ENCODE peak calls at places on chromosomes 7 and 10, in five cellular contexts. One of them, this sample, is unnamed.

GRCh38 chr10:47029181-47029971 is 118.1 kb downstream of the PTPN20 start:
- DNase-seq in H9: peak
- DNase-seq in choroid plexus epithelial cell: no peak
- DNase-seq in heart left ventricle: no peak
- DNase-seq in MM.1S: no peak
- DNase-seq in this sample: no peak

GRCh38 chr7:82839063-82839462 is 323.6 kb downstream of the PCLO start:
- DNase-seq in choroid plexus epithelial cell: no peak
- DNase-seq in heart left ventricle: no peak
- DNase-seq in MM.1S: no peak
- DNase-seq in H9: no peak
- DNase-seq in this sample: no peak

GRCh38 chr7:138459300-138460175 is 521 bp upstream of the TRIM24 start:
- DNase-seq in MM.1S: peak
- DNase-seq in heart left ventricle: no peak
- DNase-seq in choroid plexus epithelial cell: peak
- DNase-seq in H9: peak
- DNase-seq in this sample: peak

GRCh38 chr7:106521115-106521514 is 139.8 kb downstream of the CCDC71L start:
- DNase-seq in H9: peak
- DNase-seq in MM.1S: peak
- DNase-seq in choroid plexus epithelial cell: peak
- DNase-seq in heart left ventricle: no peak
- DNase-seq in this sample: peak

GRCh38 chr10:101405006-101405405 is 51.0 kb downstream of the BTRC start:
- DNase-seq in H9: no peak
- DNase-seq in MM.1S: no peak
- DNase-seq in choroid plexus epithelial cell: no peak
- DNase-seq in heart left ventricle: no peak
- DNase-seq in this sample: no peak

GRCh38 chr10:49608166-49608758 is 1.8 kb upstream of the SLC18A3 start:
- DNase-seq in heart left ventricle: no peak
- DNase-seq in H9: peak
- DNase-seq in choroid plexus epithelial cell: no peak
- DNase-seq in MM.1S: no peak
- DNase-seq in this sample: no peak

GRCh38 chr7:69962856-69963149 is 364.5 kb downstream of the AUTS2 start:
- DNase-seq in choroid plexus epithelial cell: no peak
- DNase-seq in MM.1S: peak
- DNase-seq in heart left ventricle: no peak
- DNase-seq in H9: no peak
- DNase-seq in this sample: no peak

GRCh38 chr7:99762680-99763327 is 21.2 kb downstream of the CYP3A4 start:
- DNase-seq in choroid plexus epithelial cell: peak
- DNase-seq in heart left ventricle: peak
- DNase-seq in MM.1S: no peak
- DNase-seq in H9: no peak
- DNase-seq in this sample: no peak

GRCh38 chr7:158829021-158829341 is 328 bp downstream of the ESYT2 start:
- DNase-seq in MM.1S: peak
- DNase-seq in heart left ventricle: peak
- DNase-seq in choroid plexus epithelial cell: peak
- DNase-seq in H9: peak
- DNase-seq in this sample: peak

GRCh38 chr7:117017017-117017451 is 63.7 kb downstream of the ST7 start:
- DNase-seq in heart left ventricle: no peak
- DNase-seq in choroid plexus epithelial cell: no peak
- DNase-seq in MM.1S: no peak
- DNase-seq in H9: no peak
- DNase-seq in this sample: no peak

GRCh38 chr10:129877773-129878371 is 86.2 kb downstream of the EBF3 start:
- DNase-seq in MM.1S: no peak
- DNase-seq in choroid plexus epithelial cell: peak
- DNase-seq in heart left ventricle: no peak
- DNase-seq in H9: peak
- DNase-seq in this sample: peak

GRCh38 chr7:27151341-27151944 is 940 bp downstream of the HOXA3 start:
- DNase-seq in choroid plexus epithelial cell: no peak
- DNase-seq in heart left ventricle: peak
- DNase-seq in H9: no peak
- DNase-seq in MM.1S: no peak
- DNase-seq in this sample: no peak

GRCh38 chr7:27149817-27150567 is 2.4 kb downstream of the HOXA3 start:
- DNase-seq in heart left ventricle: no peak
- DNase-seq in choroid plexus epithelial cell: no peak
- DNase-seq in MM.1S: no peak
- DNase-seq in H9: no peak
- DNase-seq in this sample: no peak

GRCh38 chr7:27151945-27152815 is at the start of gene HOXA3:
- DNase-seq in H9: no peak
- DNase-seq in heart left ventricle: peak
- DNase-seq in MM.1S: no peak
- DNase-seq in choroid plexus epithelial cell: no peak
- DNase-seq in this sample: no peak

GRCh38 chr7:27148776-27149641 is 1.4 kb upstream of the HOXA6 start:
- DNase-seq in choroid plexus epithelial cell: no peak
- DNase-seq in MM.1S: no peak
- DNase-seq in H9: no peak
- DNase-seq in heart left ventricle: no peak
- DNase-seq in this sample: no peak

GRCh38 chr7:27150568-27151340 is 1.6 kb downstream of the HOXA3 start:
- DNase-seq in H9: peak
- DNase-seq in MM.1S: peak
- DNase-seq in heart left ventricle: peak
- DNase-seq in choroid plexus epithelial cell: peak
- DNase-seq in this sample: peak
- TF ChIP-seq CTCF in H9: peak
- TF ChIP-seq CTCF in MM.1S: peak
- TF ChIP-seq CTCF in heart left ventricle: peak
- TF ChIP-seq CTCF in choroid plexus epithelial cell: peak
- TF ChIP-seq CTCF in this sample: peak

GRCh38 chr10:68795886-68796532 is 31.3 kb upstream of the STOX1 start:
- DNase-seq in heart left ventricle: no peak
- DNase-seq in H9: no peak
- DNase-seq in MM.1S: peak
- DNase-seq in choroid plexus epithelial cell: no peak
- DNase-seq in this sample: no peak

GRCh38 chr10:68790476-68790875 is 36.9 kb upstream of the STOX1 start:
- DNase-seq in MM.1S: peak
- DNase-seq in choroid plexus epithelial cell: no peak
- DNase-seq in heart left ventricle: no peak
- DNase-seq in H9: no peak
- DNase-seq in this sample: no peak

GRCh38 chr10:68787813-68788212 is 39.5 kb upstream of the STOX1 start:
- DNase-seq in heart left ventricle: no peak
- DNase-seq in choroid plexus epithelial cell: no peak
- DNase-seq in MM.1S: no peak
- DNase-seq in H9: no peak
- DNase-seq in this sample: no peak

GRCh38 chr10:68796609-68797008 is 30.7 kb upstream of the STOX1 start:
- DNase-seq in heart left ventricle: no peak
- DNase-seq in MM.1S: no peak
- DNase-seq in H9: no peak
- DNase-seq in choroid plexus epithelial cell: no peak
- DNase-seq in this sample: no peak

DNA sequence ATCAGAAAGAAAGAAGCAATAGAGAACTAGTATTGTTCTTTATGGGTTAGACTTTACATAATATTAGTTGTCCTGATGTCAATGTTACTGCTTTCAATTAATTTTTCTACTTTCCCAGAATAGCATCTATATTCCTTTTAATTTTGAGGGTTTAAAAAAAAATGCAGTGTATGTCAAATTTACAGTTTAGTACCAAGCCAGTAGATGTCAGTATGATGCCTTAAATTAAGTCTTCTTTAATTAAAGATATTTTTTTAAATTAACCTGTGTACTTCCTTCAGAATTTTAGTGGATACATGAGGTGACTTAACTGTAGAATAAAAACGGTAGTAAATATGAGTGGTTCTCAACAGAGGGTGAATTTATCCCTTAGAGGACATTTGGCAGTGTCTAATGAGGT is 35.2 kb upstream of the STOX1 start:
- DNase-seq in H9: no peak
- DNase-seq in MM.1S: no peak
- DNase-seq in heart left ventricle: no peak
- DNase-seq in choroid plexus epithelial cell: peak
- DNase-seq in this sample: no peak
- TF ChIP-seq CTCF in H9: peak
- TF ChIP-seq CTCF in MM.1S: peak
- TF ChIP-seq CTCF in heart left ventricle: peak
- TF ChIP-seq CTCF in choroid plexus epithelial cell: peak
- TF ChIP-seq CTCF in this sample: no peak

DNA sequence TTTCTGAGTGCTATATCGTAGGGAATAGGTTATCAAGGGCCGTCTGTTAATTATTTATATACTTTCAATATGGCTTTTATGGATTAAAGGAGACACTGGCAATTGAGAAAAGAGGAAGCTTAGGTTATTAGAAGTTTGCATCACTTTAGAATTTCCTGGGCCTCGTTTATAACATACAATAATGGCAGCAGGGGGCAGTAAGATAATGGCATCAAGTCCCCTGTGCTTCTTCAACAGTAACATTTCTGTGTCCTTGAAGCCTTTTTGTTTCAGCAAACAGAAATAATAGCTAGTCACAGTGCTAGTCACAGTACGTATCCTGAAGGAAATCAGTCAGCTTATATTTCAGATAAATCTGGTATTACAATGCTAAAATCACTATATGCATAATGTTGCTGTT is 41.9 kb downstream of the SPAM1 start:
- DNase-seq in MM.1S: peak
- DNase-seq in choroid plexus epithelial cell: no peak
- DNase-seq in heart left ventricle: no peak
- DNase-seq in H9: no peak
- DNase-seq in this sample: no peak
- TF ChIP-seq CTCF in MM.1S: peak
- TF ChIP-seq CTCF in choroid plexus epithelial cell: peak
- TF ChIP-seq CTCF in heart left ventricle: no peak
- TF ChIP-seq CTCF in H9: no peak
- TF ChIP-seq CTCF in this sample: no peak

DNA sequence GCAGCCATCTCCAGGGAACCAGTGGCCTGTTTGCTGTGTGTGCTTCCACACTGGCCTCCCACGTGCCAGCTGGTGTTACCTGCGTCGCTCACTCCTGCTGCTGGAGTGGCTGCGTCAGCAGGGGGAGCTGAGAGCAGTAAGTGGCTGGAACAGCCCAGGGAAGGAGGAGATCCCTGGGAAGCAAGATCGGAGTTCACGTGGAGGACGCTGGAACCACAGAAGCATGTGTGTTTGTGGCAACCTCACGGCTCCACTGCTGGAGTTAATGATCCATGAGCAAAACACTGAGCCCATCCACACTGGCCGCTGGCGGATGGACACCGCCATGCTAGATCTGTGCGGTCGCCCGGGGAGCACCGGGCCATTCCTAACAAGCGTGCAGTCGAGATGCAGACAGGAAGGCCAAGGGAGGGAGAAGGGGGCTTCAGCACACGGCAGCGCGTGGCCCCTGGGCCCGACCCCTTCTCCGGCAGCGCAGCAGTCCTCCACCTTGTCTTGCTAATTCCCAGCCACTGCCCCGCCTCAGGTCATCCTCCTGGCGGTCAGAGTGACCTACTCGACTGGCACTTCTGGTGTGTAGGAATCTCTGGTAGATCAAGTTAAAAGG is 68.5 kb upstream of the EEPD1 start:
- DNase-seq in choroid plexus epithelial cell: peak
- DNase-seq in H9: peak
- DNase-seq in heart left ventricle: peak
- DNase-seq in MM.1S: no peak
- DNase-seq in this sample: no peak
- TF ChIP-seq CTCF in choroid plexus epithelial cell: peak
- TF ChIP-seq CTCF in H9: peak
- TF ChIP-seq CTCF in heart left ventricle: peak
- TF ChIP-seq CTCF in MM.1S: no peak
- TF ChIP-seq CTCF in this sample: no peak

GRCh38 chr10:45418859-45419672 is 45.0 kb downstream of the ALOX5 start:
- DNase-seq in heart left ventricle: peak
- DNase-seq in H9: peak
- DNase-seq in MM.1S: peak
- DNase-seq in choroid plexus epithelial cell: peak
- DNase-seq in this sample: peak
- TF ChIP-seq CTCF in heart left ventricle: peak
- TF ChIP-seq CTCF in H9: no peak
- TF ChIP-seq CTCF in MM.1S: no peak
- TF ChIP-seq CTCF in choroid plexus epithelial cell: no peak
- TF ChIP-seq CTCF in this sample: no peak

GRCh38 chr7:125984795-125985194 is 1055.2 kb upstream of the POT1 start:
- DNase-seq in MM.1S: no peak
- DNase-seq in H9: peak
- DNase-seq in heart left ventricle: no peak
- DNase-seq in choroid plexus epithelial cell: no peak
- DNase-seq in this sample: no peak
- TF ChIP-seq CTCF in MM.1S: no peak
- TF ChIP-seq CTCF in H9: peak
- TF ChIP-seq CTCF in heart left ventricle: no peak
- TF ChIP-seq CTCF in choroid plexus epithelial cell: no peak
- TF ChIP-seq CTCF in this sample: no peak

DNA sequence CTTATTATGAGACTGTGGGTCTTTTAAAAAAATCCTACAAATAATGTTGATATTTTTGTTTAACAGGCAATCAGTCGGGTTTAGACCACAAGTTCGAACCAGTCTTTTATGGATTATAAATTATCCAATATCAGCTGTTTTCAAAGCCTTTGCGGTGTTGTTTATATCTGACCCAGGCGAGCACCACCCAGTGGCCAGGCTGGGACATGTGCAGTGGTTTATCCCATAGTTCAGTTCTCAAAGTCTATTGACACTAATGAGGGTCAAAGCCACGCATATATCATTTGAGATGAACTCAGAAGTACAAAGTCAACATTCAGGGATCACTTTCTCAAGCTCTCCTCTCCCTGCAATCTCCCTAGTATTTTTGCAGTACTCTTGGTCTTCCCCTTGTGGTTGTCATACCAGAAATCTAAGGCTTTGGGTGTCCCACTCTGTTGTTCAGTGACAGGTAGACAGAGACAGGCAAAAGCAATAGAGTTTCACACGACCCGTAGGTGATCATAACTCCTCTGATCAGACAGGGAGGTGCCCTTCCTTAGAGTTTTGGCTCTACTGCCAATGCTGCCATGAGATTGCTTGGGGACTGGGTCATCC is 117.4 kb upstream of the POM121L12 start:
- DNase-seq in MM.1S: no peak
- DNase-seq in H9: peak
- DNase-seq in heart left ventricle: no peak
- DNase-seq in choroid plexus epithelial cell: no peak
- DNase-seq in this sample: no peak
- TF ChIP-seq CTCF in MM.1S: peak
- TF ChIP-seq CTCF in H9: peak
- TF ChIP-seq CTCF in heart left ventricle: peak
- TF ChIP-seq CTCF in choroid plexus epithelial cell: peak
- TF ChIP-seq CTCF in this sample: no peak

This sample was measured in GM10248.